ENCODE peak calls at places on chromosomes 12 and 14, in four cellular contexts. One of them, this sample, is unnamed.

GRCh38 chr12:66965613-66966012 is 286.7 kb upstream of the GRIP1 start:
- DNase-seq in foreskin melanocyte: no peak
- DNase-seq in stimulated activated CD4-positive, alpha-beta T cell treated with anti-CD3 and anti-CD28 coated beads, TNF-alpha, amount 100 ng/mL, for 4 hours: no peak
- DNase-seq in EH: no peak
- DNase-seq in this sample: no peak

GRCh38 chr12:106249411-106250135 is 1.8 kb upstream of the CKAP4 start:
- DNase-seq in foreskin melanocyte: no peak
- DNase-seq in stimulated activated CD4-positive, alpha-beta T cell treated with anti-CD3 and anti-CD28 coated beads, TNF-alpha, amount 100 ng/mL, for 4 hours: no peak
- DNase-seq in EH: no peak
- DNase-seq in this sample: no peak

GRCh38 chr12:28023156-28023887 is 50.8 kb upstream of the PTHLH start:
- DNase-seq in foreskin melanocyte: no peak
- DNase-seq in stimulated activated CD4-positive, alpha-beta T cell treated with anti-CD3 and anti-CD28 coated beads, TNF-alpha, amount 100 ng/mL, for 4 hours: no peak
- DNase-seq in EH: peak; percentile 93
- DNase-seq in this sample: no peak

GRCh38 chr14:89164168-89165074 is 252.6 kb downstream of the FOXN3 start:
- DNase-seq in foreskin melanocyte: no peak
- DNase-seq in stimulated activated CD4-positive, alpha-beta T cell treated with anti-CD3 and anti-CD28 coated beads, TNF-alpha, amount 100 ng/mL, for 4 hours: no peak
- DNase-seq in EH: no peak
- DNase-seq in this sample: no peak

GRCh38 chr12:104750061-104750460 is 208.0 kb downstream of the SLC41A2 start:
- DNase-seq in foreskin melanocyte: peak; percentile 65
- DNase-seq in stimulated activated CD4-positive, alpha-beta T cell treated with anti-CD3 and anti-CD28 coated beads, TNF-alpha, amount 100 ng/mL, for 4 hours: no peak
- DNase-seq in EH: peak; percentile 89
- DNase-seq in this sample: no peak

GRCh38 chr12:64412458-64412857 is 8.3 kb downstream of the XPOT start:
- DNase-seq in foreskin melanocyte: no peak
- DNase-seq in stimulated activated CD4-positive, alpha-beta T cell treated with anti-CD3 and anti-CD28 coated beads, TNF-alpha, amount 100 ng/mL, for 4 hours: no peak
- DNase-seq in EH: peak; percentile 11
- DNase-seq in this sample: no peak

GRCh38 chr14:20631821-20632389 is 9.6 kb downstream of the OR6S1 start:
- DNase-seq in foreskin melanocyte: peak; percentile 57
- DNase-seq in stimulated activated CD4-positive, alpha-beta T cell treated with anti-CD3 and anti-CD28 coated beads, TNF-alpha, amount 100 ng/mL, for 4 hours: no peak
- DNase-seq in EH: peak; percentile 69
- DNase-seq in this sample: no peak

GRCh38 chr14:69046468-69046867 is 67.4 kb upstream of the ACTN1 start:
- DNase-seq in foreskin melanocyte: no peak
- DNase-seq in stimulated activated CD4-positive, alpha-beta T cell treated with anti-CD3 and anti-CD28 coated beads, TNF-alpha, amount 100 ng/mL, for 4 hours: no peak
- DNase-seq in EH: peak; percentile 58
- DNase-seq in this sample: no peak

GRCh38 chr12:116955382-116956021 is 44.8 kb downstream of the FBXW8 start:
- DNase-seq in foreskin melanocyte: no peak
- DNase-seq in stimulated activated CD4-positive, alpha-beta T cell treated with anti-CD3 and anti-CD28 coated beads, TNF-alpha, amount 100 ng/mL, for 4 hours: no peak
- DNase-seq in EH: no peak
- DNase-seq in this sample: no peak

GRCh38 chr14:99420711-99421110 is 59.9 kb downstream of the SETD3 start:
- DNase-seq in foreskin melanocyte: no peak
- DNase-seq in stimulated activated CD4-positive, alpha-beta T cell treated with anti-CD3 and anti-CD28 coated beads, TNF-alpha, amount 100 ng/mL, for 4 hours: no peak
- DNase-seq in EH: no peak
- DNase-seq in this sample: no peak

GRCh38 chr12:47394070-47394469 is 311.8 kb downstream of the RPAP3 start:
- DNase-seq in foreskin melanocyte: no peak
- DNase-seq in stimulated activated CD4-positive, alpha-beta T cell treated with anti-CD3 and anti-CD28 coated beads, TNF-alpha, amount 100 ng/mL, for 4 hours: no peak
- DNase-seq in EH: peak; percentile 43
- DNase-seq in this sample: no peak

GRCh38 chr12:24948816-24949722 is at the start of gene BCAT1:
- DNase-seq in foreskin melanocyte: peak; percentile 10
- DNase-seq in stimulated activated CD4-positive, alpha-beta T cell treated with anti-CD3 and anti-CD28 coated beads, TNF-alpha, amount 100 ng/mL, for 4 hours: no peak
- DNase-seq in EH: peak; percentile 87
- DNase-seq in this sample: peak; percentile 15

GRCh38 chr14:88241810-88242209 is 81.3 kb downstream of the KCNK10 start:
- DNase-seq in foreskin melanocyte: no peak
- DNase-seq in stimulated activated CD4-positive, alpha-beta T cell treated with anti-CD3 and anti-CD28 coated beads, TNF-alpha, amount 100 ng/mL, for 4 hours: no peak
- DNase-seq in EH: no peak
- DNase-seq in this sample: no peak

GRCh38 chr12:64466178-64466577 is 14.3 kb downstream of the TBK1 start:
- DNase-seq in foreskin melanocyte: no peak
- DNase-seq in stimulated activated CD4-positive, alpha-beta T cell treated with anti-CD3 and anti-CD28 coated beads, TNF-alpha, amount 100 ng/mL, for 4 hours: no peak
- DNase-seq in EH: no peak
- DNase-seq in this sample: no peak

GRCh38 chr12:127165567-127166392 is 1101.2 kb upstream of the TMEM132C start:
- DNase-seq in foreskin melanocyte: peak; percentile 67
- DNase-seq in stimulated activated CD4-positive, alpha-beta T cell treated with anti-CD3 and anti-CD28 coated beads, TNF-alpha, amount 100 ng/mL, for 4 hours: peak; percentile 63
- DNase-seq in EH: peak; percentile 82
- DNase-seq in this sample: peak; percentile 69

GRCh38 chr12:22284871-22285270 is 49.6 kb downstream of the ST8SIA1 start:
- DNase-seq in foreskin melanocyte: no peak
- DNase-seq in stimulated activated CD4-positive, alpha-beta T cell treated with anti-CD3 and anti-CD28 coated beads, TNF-alpha, amount 100 ng/mL, for 4 hours: no peak
- DNase-seq in EH: no peak
- DNase-seq in this sample: no peak

GRCh38 chr12:100138048-100138907 is 4.4 kb downstream of the BLTP3B start:
- DNase-seq in foreskin melanocyte: peak; percentile 52
- DNase-seq in stimulated activated CD4-positive, alpha-beta T cell treated with anti-CD3 and anti-CD28 coated beads, TNF-alpha, amount 100 ng/mL, for 4 hours: no peak
- DNase-seq in EH: peak; percentile 27
- DNase-seq in this sample: no peak

GRCh38 chr12:103272949-103273348 is 222.8 kb downstream of the C12orf42 start:
- DNase-seq in foreskin melanocyte: no peak
- DNase-seq in stimulated activated CD4-positive, alpha-beta T cell treated with anti-CD3 and anti-CD28 coated beads, TNF-alpha, amount 100 ng/mL, for 4 hours: no peak
- DNase-seq in EH: no peak
- DNase-seq in this sample: no peak

GRCh38 chr12:107057071-107057834 is 36.1 kb downstream of the CRY1 start:
- DNase-seq in foreskin melanocyte: peak; percentile 32
- DNase-seq in stimulated activated CD4-positive, alpha-beta T cell treated with anti-CD3 and anti-CD28 coated beads, TNF-alpha, amount 100 ng/mL, for 4 hours: no peak
- DNase-seq in EH: peak; percentile 77
- DNase-seq in this sample: no peak